ENCODE peak calls at places on chromosomes 6 and 20, in nine cellular contexts. H is naive thymus-derived CD4-positive, alpha-beta T cell; J is gastrocnemius medialis; S is tibial artery; Z is spleen; L is lower lobe of right lung; E is kidney; F is ovary; C is neuronal stem cell. N is an unnamed sample.
A peak's percentile ranks its signal among the peaks of the same experiment; 100 is the strongest.

GRCh38 chr20:25495189-25495824 is 87.8 kb downstream of the GINS1 start:
- DNase-seq in H (no peak), C (no peak), S (no peak), J (no peak), E (peak; percentile 60), L (no peak), Z (no peak), F (no peak), N (no peak)

GRCh38 chr20:62003567-62004405 is 61.9 kb downstream of the TAF4 start:
- DNase-seq in J (no peak), L (no peak), F (no peak), Z (no peak), E (no peak), S (no peak), H (no peak), C (no peak), N (no peak)

GRCh38 chr6:4133941-4134838 is 1.2 kb downstream of the ECI2 start:
- DNase-seq in C (no peak), J (peak; percentile 25), H (no peak), E (no peak), L (peak; percentile 57), F (no peak), Z (peak; percentile 78), S (peak; percentile 68), N (peak; percentile 48)

GRCh38 chr6:75735491-75736186 is 13.4 kb upstream of the MYO6 start:
- DNase-seq in J (no peak), Z (no peak), E (no peak), C (no peak), F (no peak), S (no peak), L (no peak), H (no peak), N (peak; percentile 40)

GRCh38 chr6:5540375-5540774 is 279.1 kb downstream of the FARS2 start:
- DNase-seq in C (no peak), S (no peak), E (no peak), J (no peak), F (no peak), L (no peak), H (no peak), Z (no peak), N (no peak)

GRCh38 chr20:11511816-11512215 is 405.9 kb upstream of the BTBD3 start:
- DNase-seq in H (no peak), E (no peak), F (no peak), L (no peak), S (no peak), C (no peak), Z (no peak), J (no peak), N (no peak)

GRCh38 chr6:117918454-117918853 is 11.4 kb downstream of the SLC35F1 start:
- DNase-seq in L (no peak), E (no peak), J (no peak), C (no peak), F (no peak), S (no peak), Z (no peak), H (no peak), N (no peak)

GRCh38 chr6:16136536-16137450 is 7.9 kb downstream of the MYLIP start:
- DNase-seq in C (no peak), J (peak; percentile 79), E (no peak), Z (no peak), F (no peak), H (no peak), S (no peak), L (no peak), N (no peak)

GRCh38 chr6:27128796-27129094 is 118.8 kb upstream of the PRSS16 start:
- DNase-seq in J (no peak), F (no peak), L (no peak), C (no peak), S (no peak), H (no peak), Z (no peak), E (no peak), N (no peak)

GRCh38 chr6:27130668-27131428 is 116.7 kb upstream of the PRSS16 start:
- DNase-seq in J (no peak), C (no peak), E (no peak), H (no peak), S (no peak), L (no peak), F (no peak), Z (no peak), N (peak; percentile 23)

GRCh38 chr6:27127874-27128795 is 119.4 kb upstream of the PRSS16 start:
- DNase-seq in J (no peak), E (no peak), F (no peak), Z (no peak), S (no peak), C (no peak), L (no peak), H (no peak), N (no peak)

GRCh38 chr6:27129917-27130316 is 117.6 kb upstream of the PRSS16 start:
- DNase-seq in S (no peak), J (no peak), C (no peak), L (no peak), Z (no peak), F (no peak), E (no peak), H (no peak), N (no peak)

GRCh38 chr6:27129095-27129815 is 118.2 kb upstream of the PRSS16 start:
- DNase-seq in L (no peak), E (no peak), S (no peak), Z (no peak), C (no peak), F (no peak), H (no peak), J (no peak), N (no peak)
- H3K4me1 ChIP-seq in L (peaks cover 24% of the 10 kb centered on the region), E (peaks cover 3% of the 10 kb centered on the region), S (peaks cover 6% of the 10 kb centered on the region), Z (peaks cover 10% of the 10 kb centered on the region), C (peaks cover 3% of the 10 kb centered on the region), F (no peaks in the 10 kb centered on the region), H (peaks cover 16% of the 10 kb centered on the region), J (peaks cover 4% of the 10 kb centered on the region), N (peaks cover 33% of the 10 kb centered on the region)

GRCh38 chr20:64214113-64214512 is 41.4 kb upstream of the PCMTD2 start:
- DNase-seq in H (no peak), E (no peak), F (no peak), L (no peak), Z (no peak), C (no peak), J (no peak), S (no peak), N (no peak)

GRCh38 chr20:64214952-64215351 is 40.6 kb upstream of the PCMTD2 start:
- DNase-seq in C (no peak), E (no peak), S (no peak), H (no peak), F (no peak), J (no peak), Z (no peak), L (no peak), N (no peak)

GRCh38 chr20:64216910-64217309 is 38.6 kb upstream of the PCMTD2 start:
- DNase-seq in F (no peak), L (no peak), Z (no peak), E (no peak), J (no peak), H (no peak), C (no peak), S (no peak), N (no peak)

GRCh38 chr20:64217539-64217938 is 38.0 kb upstream of the PCMTD2 start:
- DNase-seq in S (no peak), J (no peak), F (no peak), Z (no peak), E (no peak), L (no peak), H (no peak), C (no peak), N (no peak)

DNA sequence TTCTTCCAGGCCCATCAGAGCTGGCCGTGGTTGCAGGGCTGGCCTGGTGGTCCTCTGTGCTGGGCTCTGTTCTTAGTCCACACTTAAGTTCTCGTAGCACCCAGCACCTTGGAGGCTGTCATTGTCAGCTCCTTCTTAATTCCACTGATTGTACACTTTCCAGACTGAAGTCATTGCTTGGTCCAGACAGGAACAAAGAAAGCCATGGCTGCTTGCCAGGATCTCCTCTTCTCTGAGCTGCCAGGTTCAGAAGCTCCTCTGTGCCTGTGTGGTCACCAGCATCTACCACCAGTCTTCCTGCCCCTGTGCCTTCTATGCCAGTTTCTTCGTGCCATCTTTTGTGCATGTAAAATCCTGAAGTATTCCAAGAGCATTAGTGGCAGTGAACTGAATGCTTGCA is 39.5 kb upstream of the PCMTD2 start:
- DNase-seq in H (no peak), C (no peak), J (no peak), F (no peak), Z (no peak), E (no peak), L (no peak), S (no peak), N (no peak)
- H3K4me1 ChIP-seq in H (no peaks in the 10 kb centered on the region), C (peaks cover 2% of the 10 kb centered on the region), J (peaks cover 12% of the 10 kb centered on the region), F (peaks cover 14% of the 10 kb centered on the region), Z (peaks cover 9% of the 10 kb centered on the region), E (peaks cover 3% of the 10 kb centered on the region), L (peaks cover 12% of the 10 kb centered on the region), S (peaks cover 13% of the 10 kb centered on the region), N (peaks cover 1% of the 10 kb centered on the region)

GRCh38 chr20:49685161-49685601 is 28.5 kb downstream of the B4GALT5 start:
- DNase-seq in F (no peak), H (no peak), Z (no peak), S (no peak), E (no peak), L (no peak), J (no peak), C (no peak), N (peak; percentile 72)

GRCh38 chr20:49685809-49686208 is 27.9 kb downstream of the B4GALT5 start:
- DNase-seq in E (no peak), C (no peak), H (no peak), S (no peak), J (no peak), F (no peak), L (no peak), Z (no peak), N (no peak)

GRCh38 chr20:49684335-49684997 is 29.2 kb downstream of the B4GALT5 start:
- DNase-seq in Z (no peak), C (no peak), J (peak; percentile 59), L (peak; percentile 66), F (no peak), H (no peak), S (no peak), E (no peak), N (no peak)

GRCh38 chr20:49690899-49691620 is 22.6 kb downstream of the B4GALT5 start:
- DNase-seq in L (no peak), F (no peak), C (no peak), E (no peak), S (no peak), H (no peak), Z (no peak), J (no peak), N (no peak)

DNA sequence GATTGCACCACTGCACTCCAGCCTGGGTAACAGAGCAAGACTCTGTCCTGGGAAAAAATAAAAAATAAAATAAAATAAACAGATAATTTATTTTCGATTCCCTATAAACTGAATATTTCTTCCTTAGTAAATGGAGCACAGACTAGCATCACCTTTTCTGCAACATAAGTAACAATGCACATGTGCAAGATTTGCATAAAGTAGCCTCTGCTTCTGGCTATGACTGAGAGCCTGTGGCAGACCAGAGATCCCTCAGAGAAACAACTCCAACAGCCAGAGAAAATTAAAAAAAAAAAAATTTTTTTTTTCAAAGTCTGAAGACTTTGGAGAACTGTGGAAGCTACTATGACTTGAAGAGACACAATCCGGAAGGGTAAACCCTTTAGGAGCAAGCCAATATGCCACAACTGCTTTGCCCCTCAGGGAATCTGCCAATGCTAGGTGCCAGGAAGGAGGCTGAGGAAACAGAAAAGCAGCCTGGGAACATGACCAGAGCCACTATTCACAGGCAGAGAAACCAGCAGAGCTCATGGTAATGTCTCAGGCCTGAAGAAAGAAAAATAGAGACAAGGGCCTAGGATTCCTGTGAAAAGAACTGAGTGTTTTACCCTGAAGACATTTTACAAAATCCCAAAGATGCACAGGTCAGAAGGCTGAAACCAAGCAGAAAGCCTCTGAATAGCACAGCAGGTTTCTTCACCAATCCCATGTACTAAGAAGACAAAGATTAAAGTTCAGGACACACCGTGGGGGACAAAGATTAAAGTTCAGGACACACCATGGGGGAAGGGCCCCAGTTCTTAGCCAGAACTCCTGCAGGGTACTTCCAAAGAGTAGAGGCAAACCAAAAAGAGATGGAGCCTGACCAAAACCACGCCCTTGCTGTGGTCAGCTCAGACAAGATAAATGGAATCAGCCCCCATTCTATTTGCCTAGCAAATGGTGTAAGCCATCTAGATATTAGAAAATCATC is 25.8 kb downstream of the B4GALT5 start:
- DNase-seq in F (no peak), L (no peak), S (no peak), Z (no peak), J (no peak), C (peak; percentile 48), E (no peak), H (no peak), N (no peak)
- H3K4me1 ChIP-seq in F (peaks cover 12% of the 10 kb centered on the region), L (peaks cover 72% of the 10 kb centered on the region), S (peaks cover 49% of the 10 kb centered on the region), Z (peaks cover 40% of the 10 kb centered on the region), J (peaks cover 89% of the 10 kb centered on the region), C (peaks cover 38% of the 10 kb centered on the region), E (peaks cover 28% of the 10 kb centered on the region), H (no peaks in the 10 kb centered on the region), N (peaks cover 20% of the 10 kb centered on the region)

DNA sequence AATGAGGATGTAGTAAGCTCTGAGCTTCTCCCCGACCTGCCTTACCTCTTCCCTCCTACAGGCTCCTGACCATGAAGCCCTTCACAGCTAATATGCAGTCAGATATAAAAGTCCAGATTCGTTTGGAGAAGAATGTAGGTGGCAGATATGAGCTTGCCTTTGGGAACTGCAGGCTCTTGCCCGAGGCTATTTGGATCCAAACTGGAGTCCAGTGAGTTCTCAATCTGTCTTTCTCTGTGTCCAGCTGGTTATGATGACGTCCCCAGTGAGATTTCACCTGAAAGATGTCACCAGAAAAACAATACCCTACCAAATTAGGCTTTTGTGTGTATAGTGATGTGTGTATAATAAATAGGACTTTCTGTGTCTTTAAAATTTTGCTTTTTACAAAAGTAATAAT is 14.7 kb upstream of the BPIFA3 start:
- DNase-seq in E (no peak), Z (no peak), H (no peak), F (no peak), C (no peak), L (no peak), J (no peak), S (no peak), N (no peak)
- H3K4me1 ChIP-seq in E (no peaks in the 10 kb centered on the region), Z (no peaks in the 10 kb centered on the region), H (no peaks in the 10 kb centered on the region), F (no peaks in the 10 kb centered on the region), C (no peaks in the 10 kb centered on the region), L (no peaks in the 10 kb centered on the region), J (no peaks in the 10 kb centered on the region), S (no peaks in the 10 kb centered on the region), N (no peaks in the 10 kb centered on the region)